ENCODE peak calls at places on chromosomes 5 and 9, in six cellular contexts. E, X, I, B, Z and T are unnamed samples.

GRCh38 chr5:74679968-74680367 is 5.1 kb upstream of the HEXB start:
- DNase-seq in E (no peak), X (peak; percentile 57), I (no peak), B (no peak), Z (no peak), T (no peak)

GRCh38 chr5:129474544-129474943 is 14.4 kb downstream of the ADAMTS19 start:
- DNase-seq in E (no peak), X (no peak), I (no peak), B (no peak), Z (no peak), T (no peak)

GRCh38 chr9:76530458-76531100 is 71.6 kb downstream of the GCNT1 start:
- DNase-seq in E (no peak), X (peak; percentile 70), I (no peak), B (no peak), Z (no peak), T (peak; percentile 48)

GRCh38 chr5:139121120-139121519 is 77.0 kb downstream of the SIL1 start:
- DNase-seq in E (no peak), X (no peak), I (no peak), B (no peak), Z (no peak), T (no peak)

GRCh38 chr5:98570010-98570409 is 203.5 kb upstream of the RGMB start:
- DNase-seq in E (no peak), X (peak; percentile 59), I (no peak), B (no peak), Z (no peak), T (no peak)

GRCh38 chr5:76789991-76790571 is 28.7 kb upstream of the F2RL1 start:
- DNase-seq in E (no peak), X (peak; percentile 86), I (no peak), B (no peak), Z (no peak), T (no peak)

GRCh38 chr9:132739705-132740310 is 69.5 kb downstream of the GTF3C4 start:
- DNase-seq in E (no peak), X (no peak), I (peak; percentile 37), B (no peak), Z (no peak), T (no peak)

GRCh38 chr5:3793162-3793561 is 197.5 kb downstream of the IRX1 start:
- DNase-seq in E (no peak), X (no peak), I (no peak), B (no peak), Z (no peak), T (no peak)

GRCh38 chr5:38515648-38516047 is 40.8 kb downstream of the LIFR start:
- DNase-seq in E (no peak), X (peak; percentile 43), I (peak; percentile 49), B (no peak), Z (no peak), T (no peak)

GRCh38 chr9:4207476-4207875 is 92.4 kb downstream of the GLIS3 start:
- DNase-seq in E (no peak), X (no peak), I (no peak), B (no peak), Z (no peak), T (no peak)

GRCh38 chr5:180047667-180048066 is 23.9 kb downstream of the RNF130 start:
- DNase-seq in E (no peak), X (no peak), I (no peak), B (no peak), Z (peak; percentile 77), T (no peak)

GRCh38 chr5:96463106-96463505 is 30.1 kb upstream of the PCSK1 start:
- DNase-seq in E (no peak), X (no peak), I (no peak), B (no peak), Z (no peak), T (no peak)

GRCh38 chr5:101783241-101784095 is 512.6 kb downstream of the SLCO4C1 start:
- DNase-seq in E (no peak), X (no peak), I (no peak), B (no peak), Z (no peak), T (no peak)

GRCh38 chr9:4353236-4353635 is 53.4 kb upstream of the GLIS3 start:
- DNase-seq in E (no peak), X (peak; percentile 51), I (peak; percentile 31), B (no peak), Z (no peak), T (no peak)

GRCh38 chr5:147464211-147464610 is 45.7 kb downstream of the DPYSL3 start:
- DNase-seq in E (no peak), X (peak; percentile 54), I (peak; percentile 71), B (no peak), Z (no peak), T (peak; percentile 71)

GRCh38 chr5:147466581-147466980 is 43.3 kb downstream of the DPYSL3 start:
- DNase-seq in E (no peak), X (no peak), I (no peak), B (no peak), Z (no peak), T (no peak)

GRCh38 chr5:147472669-147473131 is 37.2 kb downstream of the DPYSL3 start:
- DNase-seq in E (no peak), X (no peak), I (no peak), B (no peak), Z (no peak), T (no peak)

GRCh38 chr5:147467973-147468508 is 41.8 kb downstream of the DPYSL3 start:
- DNase-seq in E (no peak), X (peak; percentile 15), I (no peak), B (no peak), Z (no peak), T (peak; percentile 61)
- H3K27ac ChIP-seq in E (no peak overlapping the region), X (no peak overlapping the region), I (no peak overlapping the region), B (no peak overlapping the region), Z (no peak overlapping the region), T (no peak overlapping the region)

DNA sequence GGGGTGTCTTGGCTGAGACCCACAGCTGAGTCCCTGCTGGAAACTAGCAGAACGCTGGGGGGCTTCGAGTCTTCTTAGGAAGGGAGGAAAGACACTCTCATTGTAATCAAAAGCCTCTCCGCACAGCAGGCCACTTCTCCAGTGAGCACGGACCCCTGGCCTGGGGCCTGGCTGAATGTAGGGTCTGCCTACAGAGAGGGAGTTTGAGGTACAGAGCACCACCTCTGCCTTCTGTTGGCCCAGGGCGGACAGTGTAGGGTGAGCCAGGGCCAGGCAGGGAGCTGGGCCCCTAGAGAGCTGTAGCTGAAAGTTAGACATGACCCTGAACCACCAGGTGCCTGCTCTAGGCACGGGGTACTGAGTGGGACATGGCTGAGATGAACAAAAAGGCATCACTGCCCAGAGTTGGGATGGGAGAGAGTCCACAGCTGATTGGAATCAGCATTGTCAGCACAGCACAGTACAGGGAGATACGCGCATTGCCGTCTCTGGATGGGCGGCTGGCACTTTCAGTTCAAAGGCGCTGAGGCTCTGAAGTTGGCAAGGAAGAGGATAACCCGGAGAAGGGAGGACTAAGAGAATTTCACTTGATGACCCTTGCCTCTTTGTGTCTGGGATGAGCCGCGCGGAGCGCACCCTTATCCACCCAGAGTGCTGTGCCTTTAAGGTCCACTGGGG is 363 bp upstream of the SLC25A48 start:
- DNase-seq in E (no peak), X (no peak), I (no peak), B (no peak), Z (no peak), T (no peak)
- H3K27ac ChIP-seq in E (peak overlapping the region; percentile 70), X (no peak overlapping the region), I (no peak overlapping the region), B (no peak overlapping the region), Z (no peak overlapping the region), T (no peak overlapping the region)

GRCh38 chr5:135385576-135385975 is 13.5 kb downstream of the MACROH2A1 start:
- DNase-seq in E (no peak), X (no peak), I (peak; percentile 31), B (no peak), Z (no peak), T (no peak)
- H3K27ac ChIP-seq in E (no peak overlapping the region), X (peak overlapping the region; percentile 85), I (no peak overlapping the region), B (no peak overlapping the region), Z (peak overlapping the region; percentile 43), T (peak overlapping the region; percentile 84)

GRCh38 chr9:113313276-113313675 is 10.1 kb upstream of the RNF183 start:
- DNase-seq in E (no peak), X (no peak), I (no peak), B (no peak), Z (no peak), T (no peak)

GRCh38 chr9:113309204-113309813 is 6.1 kb upstream of the RNF183 start:
- DNase-seq in E (no peak), X (peak; percentile 72), I (peak; percentile 61), B (peak; percentile 33), Z (no peak), T (peak; percentile 43)

GRCh38 chr9:113306566-113306965 is 3.4 kb upstream of the RNF183 start:
- DNase-seq in E (no peak), X (no peak), I (no peak), B (no peak), Z (no peak), T (no peak)

GRCh38 chr9:113307401-113307975 is 4.3 kb upstream of the RNF183 start:
- DNase-seq in E (no peak), X (no peak), I (no peak), B (no peak), Z (no peak), T (no peak)

GRCh38 chr9:113310538-113310937 is 7.4 kb upstream of the RNF183 start:
- DNase-seq in E (no peak), X (peak; percentile 18), I (no peak), B (no peak), Z (no peak), T (peak; percentile 19)
- H3K27ac ChIP-seq in E (no peak overlapping the region), X (no peak overlapping the region), I (no peak overlapping the region), B (no peak overlapping the region), Z (no peak overlapping the region), T (no peak overlapping the region)

DNA sequence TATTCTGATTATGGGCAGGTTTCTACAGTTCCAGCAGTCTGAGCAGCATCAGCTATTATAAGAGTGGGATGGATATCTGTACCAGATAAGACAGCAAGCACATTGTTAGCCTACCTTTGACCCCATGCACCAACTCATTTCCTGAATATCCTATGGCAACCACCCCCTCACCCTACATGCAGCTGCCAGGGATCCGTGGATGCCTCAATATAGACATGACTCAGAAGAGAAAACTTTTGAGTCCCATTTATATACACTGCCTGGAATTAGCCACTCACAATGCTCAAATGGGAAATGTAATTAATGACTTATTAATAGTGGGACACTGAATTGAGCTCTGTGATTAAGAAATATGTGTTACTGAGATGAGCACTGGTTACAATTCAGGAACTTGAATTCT is 124.4 kb downstream of the SSBP2 start:
- DNase-seq in E (no peak), X (peak; percentile 81), I (peak; percentile 62), B (no peak), Z (no peak), T (peak; percentile 73)
- H3K27ac ChIP-seq in E (no peak overlapping the region), X (peak overlapping the region; percentile 13), I (peak overlapping the region; percentile 14), B (no peak overlapping the region), Z (no peak overlapping the region), T (peak overlapping the region; percentile 63)